ENCODE peak calls at places on chromosome 5, in five cellular contexts. One of them, this sample, is unnamed.

GRCh38 chr5:140398379-140398811 is 3.2 kb upstream of the ANKHD1 start:
- DNase-seq in PC-3: peak; percentile 88
- DNase-seq in HCT116: no peak
- DNase-seq in PC-9: peak; percentile 94
- DNase-seq in K562: no peak
- DNase-seq in this sample: peak; percentile 49

GRCh38 chr5:77367733-77368132 is 124.4 kb downstream of the WDR41 start:
- DNase-seq in HCT116: peak; percentile 13
- DNase-seq in PC-9: no peak
- DNase-seq in PC-3: peak; percentile 16
- DNase-seq in K562: no peak
- DNase-seq in this sample: peak; percentile 43

GRCh38 chr5:525164-525761 is 1.0 kb upstream of the SLC9A3 start:
- DNase-seq in HCT116: no peak
- DNase-seq in PC-3: no peak
- DNase-seq in K562: no peak
- DNase-seq in PC-9: no peak
- DNase-seq in this sample: no peak

GRCh38 chr5:171422902-171423663 is 3.6 kb downstream of the FGF18 start:
- DNase-seq in HCT116: no peak
- DNase-seq in PC-9: no peak
- DNase-seq in K562: no peak
- DNase-seq in PC-3: no peak
- DNase-seq in this sample: no peak

GRCh38 chr5:159310492-159310891 is 19.8 kb downstream of the IL12B start:
- DNase-seq in K562: no peak
- DNase-seq in PC-9: no peak
- DNase-seq in HCT116: no peak
- DNase-seq in PC-3: peak; percentile 32
- DNase-seq in this sample: no peak

GRCh38 chr5:14998494-14998893 is 126.9 kb upstream of the ANKH start:
- DNase-seq in PC-9: no peak
- DNase-seq in PC-3: no peak
- DNase-seq in HCT116: no peak
- DNase-seq in K562: no peak
- DNase-seq in this sample: no peak

GRCh38 chr5:81856948-81857928 is 106.3 kb upstream of the SSBP2 start:
- DNase-seq in PC-9: no peak
- DNase-seq in HCT116: no peak
- DNase-seq in PC-3: peak; percentile 57
- DNase-seq in K562: no peak
- DNase-seq in this sample: peak; percentile 29

GRCh38 chr5:675876-676698 is 17.1 kb downstream of the TPPP start:
- DNase-seq in PC-9: no peak
- DNase-seq in PC-3: no peak
- DNase-seq in K562: no peak
- DNase-seq in HCT116: no peak
- DNase-seq in this sample: no peak

GRCh38 chr5:172107606-172108005 is 80.4 kb downstream of the STK10 start:
- DNase-seq in PC-3: peak; percentile 57
- DNase-seq in HCT116: no peak
- DNase-seq in PC-9: peak; percentile 63
- DNase-seq in K562: no peak
- DNase-seq in this sample: peak; percentile 90

GRCh38 chr5:172868436-172868923 is 34.4 kb downstream of the ERGIC1 start:
- DNase-seq in PC-3: peak; percentile 90
- DNase-seq in HCT116: peak; percentile 31
- DNase-seq in PC-9: peak; percentile 77
- DNase-seq in K562: no peak
- DNase-seq in this sample: peak; percentile 59

GRCh38 chr5:35466746-35467145 is 150.9 kb upstream of the SPEF2 start:
- DNase-seq in K562: no peak
- DNase-seq in HCT116: no peak
- DNase-seq in PC-3: no peak
- DNase-seq in PC-9: no peak
- DNase-seq in this sample: no peak

GRCh38 chr5:16064135-16064893 is 115.3 kb downstream of the MARCHF11 start:
- DNase-seq in K562: no peak
- DNase-seq in PC-9: no peak
- DNase-seq in HCT116: no peak
- DNase-seq in PC-3: no peak
- DNase-seq in this sample: no peak

GRCh38 chr5:150399158-150400019 is 13.3 kb downstream of the CD74 start:
- DNase-seq in K562: no peak
- DNase-seq in PC-3: no peak
- DNase-seq in HCT116: no peak
- DNase-seq in PC-9: no peak
- DNase-seq in this sample: no peak

GRCh38 chr5:180353226-180353962 is at the start of gene GFPT2:
- DNase-seq in HCT116: no peak
- DNase-seq in PC-9: peak; percentile 58
- DNase-seq in PC-3: peak; percentile 77
- DNase-seq in K562: peak; percentile 100
- DNase-seq in this sample: peak; percentile 89

GRCh38 chr5:62569466-62569865 is 9.2 kb upstream of the LRRC70 start:
- DNase-seq in K562: no peak
- DNase-seq in PC-9: no peak
- DNase-seq in PC-3: no peak
- DNase-seq in HCT116: no peak
- DNase-seq in this sample: no peak

GRCh38 chr5:39273314-39273954 is 54.1 kb upstream of the FYB1 start:
- DNase-seq in HCT116: no peak
- DNase-seq in PC-9: no peak
- DNase-seq in PC-3: no peak
- DNase-seq in K562: no peak
- DNase-seq in this sample: no peak

GRCh38 chr5:161700065-161700464 is 14.5 kb downstream of the GABRA6 start:
- DNase-seq in PC-9: no peak
- DNase-seq in K562: no peak
- DNase-seq in HCT116: no peak
- DNase-seq in PC-3: no peak
- DNase-seq in this sample: no peak

GRCh38 chr5:177370488-177371119 is 12.9 kb downstream of the RGS14 start:
- DNase-seq in K562: peak; percentile 90
- DNase-seq in PC-3: peak; percentile 94
- DNase-seq in PC-9: peak; percentile 86
- DNase-seq in HCT116: peak; percentile 94
- DNase-seq in this sample: peak; percentile 94

GRCh38 chr5:181181650-181182565 is 23.1 kb downstream of the TRIM7 start:
- DNase-seq in K562: no peak
- DNase-seq in PC-3: peak; percentile 83
- DNase-seq in PC-9: peak; percentile 76
- DNase-seq in HCT116: peak; percentile 76
- DNase-seq in this sample: peak; percentile 85

GRCh38 chr5:32329395-32329834 is 16.7 kb upstream of the MTMR12 start:
- DNase-seq in K562: peak; percentile 72
- DNase-seq in PC-9: peak; percentile 60
- DNase-seq in HCT116: peak; percentile 54
- DNase-seq in PC-3: peak; percentile 64
- DNase-seq in this sample: peak; percentile 81

GRCh38 chr5:143435207-143435657 is 31.7 kb upstream of the NR3C1 start:
- DNase-seq in PC-9: no peak
- DNase-seq in PC-3: no peak
- DNase-seq in HCT116: no peak
- DNase-seq in K562: no peak
- DNase-seq in this sample: no peak

GRCh38 chr5:179124329-179124852 is 64.2 kb downstream of the ZNF354C start:
- DNase-seq in K562: no peak
- DNase-seq in HCT116: no peak
- DNase-seq in PC-9: no peak
- DNase-seq in PC-3: no peak
- DNase-seq in this sample: no peak

GRCh38 chr5:94266170-94266569 is 352.2 kb downstream of the KIAA0825 start:
- DNase-seq in HCT116: no peak
- DNase-seq in PC-9: no peak
- DNase-seq in K562: no peak
- DNase-seq in PC-3: no peak
- DNase-seq in this sample: peak; percentile 35

GRCh38 chr5:5800801-5801761 is 378.6 kb downstream of the ICE1 start:
- DNase-seq in HCT116: no peak
- DNase-seq in PC-3: no peak
- DNase-seq in PC-9: no peak
- DNase-seq in K562: no peak
- DNase-seq in this sample: no peak

GRCh38 chr5:162565-163337 is 28.5 kb upstream of the LRRC14B start:
- DNase-seq in PC-9: no peak
- DNase-seq in HCT116: no peak
- DNase-seq in K562: no peak
- DNase-seq in PC-3: no peak
- DNase-seq in this sample: no peak

GRCh38 chr5:160021818-160022446 is 13.0 kb downstream of the TTC1 start:
- DNase-seq in K562: peak; percentile 60
- DNase-seq in HCT116: peak; percentile 31
- DNase-seq in PC-9: peak; percentile 40
- DNase-seq in PC-3: peak; percentile 81
- DNase-seq in this sample: peak; percentile 72

DNA sequence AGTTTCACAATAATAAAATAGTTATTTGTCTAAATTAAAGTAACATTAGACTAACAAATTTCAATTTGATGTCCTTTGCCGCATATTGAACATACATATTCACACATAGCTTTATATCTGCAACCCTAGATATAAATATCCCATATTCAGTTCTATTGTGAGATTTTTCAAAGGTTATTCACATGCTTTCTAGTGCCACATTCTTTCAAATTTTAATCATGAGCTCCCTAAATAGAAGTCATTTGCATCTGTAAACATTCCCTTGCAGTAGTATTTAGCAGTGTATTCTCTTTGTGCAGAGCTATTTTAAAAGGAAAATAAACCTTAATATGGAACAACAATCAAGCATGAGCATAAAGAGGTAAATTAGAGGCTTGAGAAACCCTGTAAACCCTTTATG is 267.2 kb downstream of the EFNA5 start:
- DNase-seq in PC-3: no peak
- DNase-seq in K562: no peak
- DNase-seq in HCT116: no peak
- DNase-seq in PC-9: no peak
- DNase-seq in this sample: no peak
- H3K4me3 ChIP-seq in PC-3: no peak overlapping the region
- H3K4me3 ChIP-seq in K562: no peak overlapping the region
- H3K4me3 ChIP-seq in HCT116: no peak overlapping the region
- H3K4me3 ChIP-seq in PC-9: no peak overlapping the region
- H3K4me3 ChIP-seq in this sample: no peak overlapping the region

DNA sequence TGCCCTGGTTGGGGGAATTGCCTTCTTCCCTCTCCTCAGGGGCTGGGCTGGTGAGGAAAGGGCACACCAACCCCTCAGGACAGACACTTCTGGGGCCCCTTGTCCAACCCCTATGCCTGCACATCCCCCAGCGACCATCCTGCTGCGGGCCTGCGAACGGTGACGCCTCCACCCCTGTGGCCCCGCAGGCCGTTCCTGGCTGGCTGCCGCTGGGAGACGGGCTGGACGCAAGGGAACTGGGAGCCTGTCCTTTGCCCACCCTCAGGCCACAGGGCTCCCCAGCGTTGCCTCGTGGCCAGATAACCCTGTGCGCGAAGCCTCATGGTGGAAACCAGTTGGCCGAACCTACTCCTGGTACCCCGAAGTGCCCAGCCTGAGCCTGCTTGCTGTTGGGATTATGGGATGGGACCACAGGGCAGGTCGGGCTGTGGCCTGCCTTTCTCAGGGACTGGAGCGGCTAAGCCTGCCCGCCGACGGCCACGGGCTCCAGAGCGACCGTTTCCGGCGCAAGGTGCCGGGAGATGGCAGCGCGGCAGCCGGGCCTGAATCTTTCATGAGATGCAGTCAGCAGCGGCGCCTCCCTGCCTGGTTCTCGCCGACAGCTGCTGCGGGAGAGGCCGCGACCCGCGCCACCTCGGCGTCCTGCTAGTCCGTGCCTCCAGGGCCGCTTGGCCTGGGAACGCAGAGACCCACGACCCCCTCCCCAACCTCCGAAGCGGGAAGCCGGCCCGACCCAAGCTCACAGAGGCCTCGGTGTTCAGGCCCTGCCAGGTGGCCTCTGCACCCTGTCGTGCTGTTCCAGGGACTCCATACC is 6.5 kb upstream of the PITX1 start:
- DNase-seq in PC-9: no peak
- DNase-seq in HCT116: no peak
- DNase-seq in PC-3: no peak
- DNase-seq in K562: no peak
- DNase-seq in this sample: peak; percentile 47
- TF ChIP-seq EZH2 in PC-9: no peak
- TF ChIP-seq EZH2 in HCT116: no peak
- TF ChIP-seq EZH2 in PC-3: no peak
- TF ChIP-seq EZH2 in K562: no peak
- TF ChIP-seq EZH2 in this sample: peak; percentile 66

GRCh38 chr5:125834438-125835147 is 588.6 kb upstream of the GRAMD2B start:
- DNase-seq in HCT116: no peak
- DNase-seq in K562: no peak
- DNase-seq in PC-3: no peak
- DNase-seq in PC-9: no peak
- DNase-seq in this sample: no peak

GRCh38 chr5:125835293-125836172 is 587.7 kb upstream of the GRAMD2B start:
- DNase-seq in HCT116: peak; percentile 36
- DNase-seq in K562: no peak
- DNase-seq in PC-3: peak; percentile 21
- DNase-seq in PC-9: no peak
- DNase-seq in this sample: peak; percentile 2
- H3K4me3 ChIP-seq in HCT116: no peak overlapping the region
- H3K4me3 ChIP-seq in K562: no peak overlapping the region
- H3K4me3 ChIP-seq in PC-3: no peak overlapping the region
- H3K4me3 ChIP-seq in PC-9: no peak overlapping the region
- H3K4me3 ChIP-seq in this sample: no peak overlapping the region

GRCh38 chr5:51391175-51391574 is 7.9 kb downstream of the ISL1 start:
- DNase-seq in PC-9: no peak
- DNase-seq in HCT116: no peak
- DNase-seq in K562: no peak
- DNase-seq in PC-3: no peak
- DNase-seq in this sample: no peak

GRCh38 chr5:51388488-51389325 is 5.5 kb downstream of the ISL1 start:
- DNase-seq in PC-3: no peak
- DNase-seq in HCT116: no peak
- DNase-seq in K562: no peak
- DNase-seq in PC-9: no peak
- DNase-seq in this sample: no peak

GRCh38 chr5:51389326-51389581 is 6.0 kb downstream of the ISL1 start:
- DNase-seq in PC-3: no peak
- DNase-seq in PC-9: no peak
- DNase-seq in HCT116: no peak
- DNase-seq in K562: no peak
- DNase-seq in this sample: no peak

GRCh38 chr5:51387854-51388320 is 4.6 kb downstream of the ISL1 start:
- DNase-seq in K562: no peak
- DNase-seq in PC-9: no peak
- DNase-seq in HCT116: no peak
- DNase-seq in PC-3: no peak
- DNase-seq in this sample: no peak

GRCh38 chr5:51389582-51390463 is 6.6 kb downstream of the ISL1 start:
- DNase-seq in K562: no peak
- DNase-seq in HCT116: no peak
- DNase-seq in PC-9: no peak
- DNase-seq in PC-3: no peak
- DNase-seq in this sample: peak; percentile 38
- TF ChIP-seq EZH2 in K562: no peak
- TF ChIP-seq EZH2 in HCT116: no peak
- TF ChIP-seq EZH2 in PC-9: no peak
- TF ChIP-seq EZH2 in PC-3: no peak
- TF ChIP-seq EZH2 in this sample: peak; percentile 58

This sample was measured in GM23248.